ENCODE peak calls at places on chromosomes 13 and 19, in five cellular contexts. One of them, this sample, is unnamed.

GRCh38 chr13:37209621-37210020 is 104.2 kb upstream of the CSNK1A1L start:
- DNase-seq in CD8-positive, alpha-beta memory T cell: no peak
- DNase-seq in progenitor cell of endocrine pancreas: no peak
- DNase-seq in bronchial epithelial cell: no peak
- DNase-seq in cardiac septum: no peak
- DNase-seq in this sample: no peak

GRCh38 chr19:41904118-41904870 is 21.3 kb downstream of the ARHGEF1 start:
- DNase-seq in CD8-positive, alpha-beta memory T cell: no peak
- DNase-seq in bronchial epithelial cell: peak
- DNase-seq in cardiac septum: no peak
- DNase-seq in progenitor cell of endocrine pancreas: peak
- DNase-seq in this sample: no peak

GRCh38 chr13:44396963-44397580 is 23.4 kb downstream of the SERP2 start:
- DNase-seq in progenitor cell of endocrine pancreas: no peak
- DNase-seq in cardiac septum: peak
- DNase-seq in CD8-positive, alpha-beta memory T cell: no peak
- DNase-seq in bronchial epithelial cell: no peak
- DNase-seq in this sample: no peak

GRCh38 chr19:14434157-14434501 is 1.0 kb downstream of the PKN1 start:
- DNase-seq in cardiac septum: no peak
- DNase-seq in CD8-positive, alpha-beta memory T cell: no peak
- DNase-seq in progenitor cell of endocrine pancreas: no peak
- DNase-seq in bronchial epithelial cell: no peak
- DNase-seq in this sample: no peak

GRCh38 chr19:8307400-8307964 is 676 bp downstream of the CD320 start:
- DNase-seq in progenitor cell of endocrine pancreas: peak
- DNase-seq in bronchial epithelial cell: no peak
- DNase-seq in cardiac septum: peak
- DNase-seq in CD8-positive, alpha-beta memory T cell: no peak
- DNase-seq in this sample: no peak

GRCh38 chr19:40610396-40611064 is 9.4 kb downstream of the LTBP4 start:
- DNase-seq in bronchial epithelial cell: peak
- DNase-seq in CD8-positive, alpha-beta memory T cell: peak
- DNase-seq in progenitor cell of endocrine pancreas: no peak
- DNase-seq in cardiac septum: peak
- DNase-seq in this sample: peak

GRCh38 chr19:16252459-16253205 is 54.9 kb downstream of the AP1M1 start:
- DNase-seq in cardiac septum: no peak
- DNase-seq in CD8-positive, alpha-beta memory T cell: no peak
- DNase-seq in progenitor cell of endocrine pancreas: no peak
- DNase-seq in bronchial epithelial cell: no peak
- DNase-seq in this sample: no peak

GRCh38 chr19:36113895-36114762 is 546 bp downstream of the POLR2I start:
- DNase-seq in cardiac septum: no peak
- DNase-seq in CD8-positive, alpha-beta memory T cell: peak
- DNase-seq in bronchial epithelial cell: peak
- DNase-seq in progenitor cell of endocrine pancreas: peak
- DNase-seq in this sample: no peak

GRCh38 chr13:109196896-109197295 is 567.5 kb downstream of the MYO16 start:
- DNase-seq in progenitor cell of endocrine pancreas: no peak
- DNase-seq in cardiac septum: no peak
- DNase-seq in CD8-positive, alpha-beta memory T cell: no peak
- DNase-seq in bronchial epithelial cell: no peak
- DNase-seq in this sample: no peak

GRCh38 chr19:38655148-38655824 is 7.8 kb downstream of the ACTN4 start:
- DNase-seq in progenitor cell of endocrine pancreas: no peak
- DNase-seq in bronchial epithelial cell: peak
- DNase-seq in cardiac septum: no peak
- DNase-seq in CD8-positive, alpha-beta memory T cell: no peak
- DNase-seq in this sample: no peak

GRCh38 chr19:12891553-12892021 is 627 bp downstream of the GCDH start:
- DNase-seq in cardiac septum: no peak
- DNase-seq in bronchial epithelial cell: no peak
- DNase-seq in progenitor cell of endocrine pancreas: no peak
- DNase-seq in CD8-positive, alpha-beta memory T cell: no peak
- DNase-seq in this sample: no peak

GRCh38 chr13:40130871-40131636 is 475.6 kb downstream of the COG6 start:
- DNase-seq in CD8-positive, alpha-beta memory T cell: no peak
- DNase-seq in progenitor cell of endocrine pancreas: no peak
- DNase-seq in bronchial epithelial cell: peak
- DNase-seq in cardiac septum: no peak
- DNase-seq in this sample: no peak

GRCh38 chr19:510606-511100 is 3.4 kb downstream of the TPGS1 start:
- DNase-seq in bronchial epithelial cell: peak
- DNase-seq in progenitor cell of endocrine pancreas: peak
- DNase-seq in CD8-positive, alpha-beta memory T cell: peak
- DNase-seq in cardiac septum: peak
- DNase-seq in this sample: peak

GRCh38 chr13:35179494-35179893 is 237.4 kb downstream of the NBEA start:
- DNase-seq in progenitor cell of endocrine pancreas: no peak
- DNase-seq in bronchial epithelial cell: no peak
- DNase-seq in cardiac septum: no peak
- DNase-seq in CD8-positive, alpha-beta memory T cell: no peak
- DNase-seq in this sample: no peak

GRCh38 chr13:63497601-63498000 is 2082.0 kb upstream of the PCDH20 start:
- DNase-seq in CD8-positive, alpha-beta memory T cell: no peak
- DNase-seq in cardiac septum: no peak
- DNase-seq in progenitor cell of endocrine pancreas: no peak
- DNase-seq in bronchial epithelial cell: no peak
- DNase-seq in this sample: no peak

GRCh38 chr19:15358918-15359317 is 20.7 kb downstream of the AKAP8 start:
- DNase-seq in CD8-positive, alpha-beta memory T cell: no peak
- DNase-seq in cardiac septum: no peak
- DNase-seq in bronchial epithelial cell: no peak
- DNase-seq in progenitor cell of endocrine pancreas: no peak
- DNase-seq in this sample: no peak

GRCh38 chr13:41268764-41269163 is 5.4 kb upstream of the MTRF1 start:
- DNase-seq in CD8-positive, alpha-beta memory T cell: no peak
- DNase-seq in bronchial epithelial cell: no peak
- DNase-seq in progenitor cell of endocrine pancreas: no peak
- DNase-seq in cardiac septum: no peak
- DNase-seq in this sample: no peak

GRCh38 chr13:37640499-37640898 is 41.9 kb upstream of the POSTN start:
- DNase-seq in bronchial epithelial cell: peak
- DNase-seq in cardiac septum: no peak
- DNase-seq in CD8-positive, alpha-beta memory T cell: no peak
- DNase-seq in progenitor cell of endocrine pancreas: no peak
- DNase-seq in this sample: no peak

GRCh38 chr13:49062297-49062896 is 86.7 kb downstream of the FNDC3A start:
- DNase-seq in bronchial epithelial cell: peak
- DNase-seq in progenitor cell of endocrine pancreas: no peak
- DNase-seq in cardiac septum: no peak
- DNase-seq in CD8-positive, alpha-beta memory T cell: no peak
- DNase-seq in this sample: no peak

GRCh38 chr19:19558636-19559035 is 20.6 kb downstream of the CILP2 start:
- DNase-seq in CD8-positive, alpha-beta memory T cell: no peak
- DNase-seq in cardiac septum: no peak
- DNase-seq in bronchial epithelial cell: no peak
- DNase-seq in progenitor cell of endocrine pancreas: no peak
- DNase-seq in this sample: no peak

GRCh38 chr13:102846261-102847015 is 606 bp downstream of the ERCC5 start:
- DNase-seq in cardiac septum: peak
- DNase-seq in bronchial epithelial cell: peak
- DNase-seq in progenitor cell of endocrine pancreas: peak
- DNase-seq in CD8-positive, alpha-beta memory T cell: peak
- DNase-seq in this sample: peak

GRCh38 chr19:2221250-2221831 is 14.8 kb downstream of the PLEKHJ1 start:
- DNase-seq in bronchial epithelial cell: no peak
- DNase-seq in cardiac septum: no peak
- DNase-seq in CD8-positive, alpha-beta memory T cell: no peak
- DNase-seq in progenitor cell of endocrine pancreas: no peak
- DNase-seq in this sample: no peak

This sample was measured in CD8-positive, alpha-beta T cell.